ENCODE peak calls at places on chromosomes 16 and 17, in ten cellular contexts. U is amniotic stem cell, P is fibroblast of villous mesenchyme, C is sigmoid colon, V is iris pigment epithelial cell, E is thoracic aorta, K is RWPE1, T is NCI-H1105, X is ovary, D is brain microvascular endothelial cell. R is an unnamed sample.

GRCh38 chr16:87474017-87474416 is 18.8 kb downstream of the ZCCHC14 start:
- DNase-seq in U (no peak), P (no peak), C (no peak), V (no peak), E (no peak), K (no peak), T (no peak), X (no peak), D (no peak), R (no peak)

GRCh38 chr17:50060951-50061712 is 5.2 kb downstream of the ITGA3 start:
- DNase-seq in U (no peak), P (peak), C (peak), V (peak), E (peak), K (peak), T (no peak), X (peak), D (no peak), R (no peak)

GRCh38 chr16:82773018-82773417 is 146.2 kb downstream of the CDH13 start:
- DNase-seq in U (no peak), P (no peak), C (no peak), V (no peak), E (no peak), K (no peak), T (no peak), X (no peak), D (no peak), R (no peak)

GRCh38 chr16:83581082-83581481 is 226.7 kb upstream of the HSBP1 start:
- DNase-seq in U (no peak), P (no peak), C (no peak), V (peak), E (no peak), K (no peak), T (no peak), X (no peak), D (no peak), R (no peak)

GRCh38 chr17:29060475-29060874 is 17.5 kb downstream of the PIPOX start:
- DNase-seq in U (no peak), P (no peak), C (no peak), V (no peak), E (no peak), K (no peak), T (no peak), X (no peak), D (no peak), R (no peak)

GRCh38 chr16:21645261-21645721 is 7.1 kb downstream of the IGSF6 start:
- DNase-seq in U (no peak), P (peak), C (no peak), V (peak), E (no peak), K (no peak), T (no peak), X (no peak), D (no peak), R (no peak)

GRCh38 chr16:29756654-29757053 is 10.9 kb upstream of the C16orf54 start:
- DNase-seq in U (no peak), P (peak), C (no peak), V (no peak), E (no peak), K (no peak), T (no peak), X (no peak), D (no peak), R (no peak)

GRCh38 chr16:74724820-74725549 is 24.3 kb upstream of the MLKL start:
- DNase-seq in U (peak), P (no peak), C (no peak), V (peak), E (no peak), K (peak), T (no peak), X (peak), D (peak), R (no peak)

GRCh38 chr16:87169509-87169985 is 147.6 kb downstream of the C16orf95 start:
- DNase-seq in U (no peak), P (no peak), C (no peak), V (peak), E (no peak), K (no peak), T (no peak), X (no peak), D (no peak), R (no peak)

GRCh38 chr16:14486520-14487303 is 143.3 kb downstream of the PARN start:
- DNase-seq in U (peak), P (peak), C (peak), V (peak), E (peak), K (peak), T (no peak), X (peak), D (peak), R (peak)

GRCh38 chr16:23950898-23951297 is 115.1 kb downstream of the PRKCB start:
- DNase-seq in U (no peak), P (no peak), C (no peak), V (no peak), E (no peak), K (no peak), T (no peak), X (no peak), D (no peak), R (peak)

GRCh38 chr16:85446846-85447656 is 166.1 kb upstream of the GSE1 start:
- DNase-seq in U (no peak), P (no peak), C (no peak), V (no peak), E (no peak), K (no peak), T (no peak), X (no peak), D (no peak), R (no peak)

GRCh38 chr17:76063880-76064546 is 8.3 kb downstream of the SRP68 start:
- DNase-seq in U (no peak), P (no peak), C (no peak), V (no peak), E (no peak), K (no peak), T (no peak), X (no peak), D (no peak), R (no peak)

R was measured in tibial nerve.